ENCODE peak calls at places on chromosome 22, in nine cellular contexts. One of them, this sample, is unnamed.

GRCh38 chr22:19143967-19144400 is 467 bp downstream of the ESS2 start:
- DNase-seq in psoas muscle: no peak
- DNase-seq in Caco-2: no peak
- DNase-seq in fibroblast of mammary gland: no peak
- DNase-seq in IMR-90: peak; percentile 18
- DNase-seq in uterus: no peak
- DNase-seq in B cell: peak; percentile 42
- DNase-seq in lower lobe of right lung: no peak
- DNase-seq in stomach: no peak
- DNase-seq in this sample: peak; percentile 20

GRCh38 chr22:21690401-21690801 is 24.6 kb downstream of the PPIL2 start:
- DNase-seq in Caco-2: no peak
- DNase-seq in psoas muscle: no peak
- DNase-seq in lower lobe of right lung: no peak
- DNase-seq in IMR-90: no peak
- DNase-seq in stomach: no peak
- DNase-seq in fibroblast of mammary gland: no peak
- DNase-seq in uterus: no peak
- DNase-seq in B cell: no peak
- DNase-seq in this sample: no peak

GRCh38 chr22:20000246-20001081 is 16.2 kb downstream of the ARVCF start:
- DNase-seq in IMR-90: no peak
- DNase-seq in uterus: no peak
- DNase-seq in psoas muscle: peak; percentile 30
- DNase-seq in stomach: no peak
- DNase-seq in Caco-2: no peak
- DNase-seq in fibroblast of mammary gland: no peak
- DNase-seq in lower lobe of right lung: no peak
- DNase-seq in B cell: no peak
- DNase-seq in this sample: no peak

GRCh38 chr22:22721681-22722309 is 77.4 kb downstream of the GGTLC2 start:
- DNase-seq in stomach: no peak
- DNase-seq in lower lobe of right lung: peak; percentile 73
- DNase-seq in Caco-2: no peak
- DNase-seq in IMR-90: peak; percentile 83
- DNase-seq in B cell: no peak
- DNase-seq in psoas muscle: no peak
- DNase-seq in fibroblast of mammary gland: peak; percentile 96
- DNase-seq in uterus: no peak
- DNase-seq in this sample: peak; percentile 80

GRCh38 chr22:39712938-39713525 is 142.5 kb downstream of the CACNA1I start:
- DNase-seq in IMR-90: no peak
- DNase-seq in B cell: no peak
- DNase-seq in stomach: no peak
- DNase-seq in fibroblast of mammary gland: no peak
- DNase-seq in uterus: no peak
- DNase-seq in psoas muscle: no peak
- DNase-seq in lower lobe of right lung: peak; percentile 28
- DNase-seq in Caco-2: no peak
- DNase-seq in this sample: no peak

GRCh38 chr22:19723990-19724827 is 870 bp downstream of the GP1BB start:
- DNase-seq in fibroblast of mammary gland: peak; percentile 25
- DNase-seq in IMR-90: peak; percentile 18
- DNase-seq in stomach: no peak
- DNase-seq in lower lobe of right lung: no peak
- DNase-seq in psoas muscle: no peak
- DNase-seq in B cell: no peak
- DNase-seq in Caco-2: no peak
- DNase-seq in uterus: no peak
- DNase-seq in this sample: peak; percentile 42

GRCh38 chr22:23269441-23270211 is 89.3 kb downstream of the BCR start:
- DNase-seq in stomach: no peak
- DNase-seq in B cell: peak; percentile 74
- DNase-seq in fibroblast of mammary gland: no peak
- DNase-seq in IMR-90: no peak
- DNase-seq in uterus: no peak
- DNase-seq in psoas muscle: no peak
- DNase-seq in Caco-2: no peak
- DNase-seq in lower lobe of right lung: no peak
- DNase-seq in this sample: no peak

GRCh38 chr22:23124611-23125511 is 16.9 kb downstream of the RSPH14 start:
- DNase-seq in IMR-90: no peak
- DNase-seq in psoas muscle: peak; percentile 45
- DNase-seq in uterus: no peak
- DNase-seq in stomach: peak; percentile 62
- DNase-seq in lower lobe of right lung: no peak
- DNase-seq in Caco-2: no peak
- DNase-seq in fibroblast of mammary gland: no peak
- DNase-seq in B cell: no peak
- DNase-seq in this sample: no peak

GRCh38 chr22:39545310-39546063 is 12.9 kb upstream of the RPS19BP1 start:
- DNase-seq in fibroblast of mammary gland: peak; percentile 31
- DNase-seq in psoas muscle: peak; percentile 69
- DNase-seq in IMR-90: no peak
- DNase-seq in lower lobe of right lung: no peak
- DNase-seq in B cell: peak; percentile 68
- DNase-seq in stomach: no peak
- DNase-seq in Caco-2: no peak
- DNase-seq in uterus: no peak
- DNase-seq in this sample: no peak

GRCh38 chr22:36579441-36579840 is 50.5 kb upstream of the EIF3D start:
- DNase-seq in B cell: no peak
- DNase-seq in fibroblast of mammary gland: no peak
- DNase-seq in lower lobe of right lung: peak; percentile 11
- DNase-seq in Caco-2: no peak
- DNase-seq in psoas muscle: no peak
- DNase-seq in uterus: no peak
- DNase-seq in IMR-90: no peak
- DNase-seq in stomach: no peak
- DNase-seq in this sample: no peak

GRCh38 chr22:18024956-18025720 is 777 bp upstream of the MICAL3 start:
- DNase-seq in fibroblast of mammary gland: no peak
- DNase-seq in stomach: no peak
- DNase-seq in IMR-90: no peak
- DNase-seq in B cell: no peak
- DNase-seq in Caco-2: no peak
- DNase-seq in lower lobe of right lung: no peak
- DNase-seq in psoas muscle: no peak
- DNase-seq in uterus: no peak
- DNase-seq in this sample: no peak

GRCh38 chr22:31947296-31947695 is 3.0 kb downstream of the YWHAH start:
- DNase-seq in fibroblast of mammary gland: peak; percentile 47
- DNase-seq in psoas muscle: no peak
- DNase-seq in B cell: peak; percentile 66
- DNase-seq in Caco-2: no peak
- DNase-seq in IMR-90: no peak
- DNase-seq in stomach: no peak
- DNase-seq in uterus: no peak
- DNase-seq in lower lobe of right lung: no peak
- DNase-seq in this sample: peak; percentile 62

GRCh38 chr22:44068422-44069191 is 44.5 kb downstream of the PARVB start:
- DNase-seq in stomach: no peak
- DNase-seq in Caco-2: no peak
- DNase-seq in lower lobe of right lung: peak; percentile 75
- DNase-seq in fibroblast of mammary gland: no peak
- DNase-seq in psoas muscle: no peak
- DNase-seq in uterus: no peak
- DNase-seq in B cell: peak; percentile 89
- DNase-seq in IMR-90: no peak
- DNase-seq in this sample: no peak

GRCh38 chr22:30695871-30696655 is 1.4 kb downstream of the OSBP2 start:
- DNase-seq in Caco-2: no peak
- DNase-seq in lower lobe of right lung: no peak
- DNase-seq in uterus: no peak
- DNase-seq in B cell: no peak
- DNase-seq in IMR-90: no peak
- DNase-seq in psoas muscle: no peak
- DNase-seq in fibroblast of mammary gland: no peak
- DNase-seq in stomach: no peak
- DNase-seq in this sample: no peak

GRCh38 chr22:30694171-30694637 is 470 bp upstream of the OSBP2 start:
- DNase-seq in stomach: peak; percentile 76
- DNase-seq in lower lobe of right lung: peak; percentile 79
- DNase-seq in psoas muscle: peak; percentile 76
- DNase-seq in uterus: peak; percentile 39
- DNase-seq in IMR-90: peak; percentile 35
- DNase-seq in B cell: peak; percentile 65
- DNase-seq in Caco-2: peak; percentile 59
- DNase-seq in fibroblast of mammary gland: peak; percentile 28
- DNase-seq in this sample: no peak

GRCh38 chr22:30695351-30695762 is 683 bp downstream of the OSBP2 start:
- DNase-seq in stomach: no peak
- DNase-seq in B cell: no peak
- DNase-seq in IMR-90: no peak
- DNase-seq in lower lobe of right lung: no peak
- DNase-seq in uterus: peak; percentile 17
- DNase-seq in Caco-2: no peak
- DNase-seq in fibroblast of mammary gland: no peak
- DNase-seq in psoas muscle: no peak
- DNase-seq in this sample: no peak

GRCh38 chr22:30697975-30698374 is 3.3 kb downstream of the OSBP2 start:
- DNase-seq in IMR-90: no peak
- DNase-seq in Caco-2: no peak
- DNase-seq in lower lobe of right lung: no peak
- DNase-seq in stomach: no peak
- DNase-seq in B cell: no peak
- DNase-seq in uterus: no peak
- DNase-seq in fibroblast of mammary gland: no peak
- DNase-seq in psoas muscle: no peak
- DNase-seq in this sample: no peak

DNA sequence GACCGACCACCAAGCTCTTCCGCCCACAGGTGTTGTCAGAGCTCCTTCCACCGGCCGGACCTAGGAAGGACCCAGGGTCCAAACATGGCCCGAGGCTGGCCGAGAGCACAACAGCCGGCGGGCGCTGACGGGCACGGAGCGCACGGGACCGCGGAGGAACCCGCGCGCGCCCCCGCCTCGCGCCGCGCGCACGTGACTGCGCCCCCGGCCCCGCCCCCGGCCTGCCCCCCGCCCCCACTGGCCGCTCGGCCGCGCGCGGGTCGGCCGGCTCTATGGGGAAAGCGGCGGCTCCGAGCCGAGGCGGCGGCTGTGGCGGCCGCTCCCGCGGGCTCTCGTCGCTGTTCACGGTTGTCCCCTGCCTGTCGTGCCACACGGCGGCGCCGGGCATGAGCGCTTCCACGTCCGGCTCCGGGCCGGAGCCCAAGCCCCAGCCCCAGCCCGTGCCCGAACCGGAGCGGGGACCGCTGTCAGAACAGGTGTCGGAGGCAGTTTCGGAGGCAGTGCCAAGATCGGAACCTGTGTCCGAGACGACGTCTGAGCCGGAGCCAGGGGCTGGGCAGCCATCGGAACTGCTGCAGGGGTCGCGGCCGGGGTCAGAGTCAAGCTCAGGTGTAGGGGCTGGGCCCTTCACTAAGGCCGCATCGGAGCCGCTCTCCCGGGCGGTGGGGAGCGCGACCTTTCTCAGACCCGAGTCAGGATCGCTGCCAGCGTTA is at the start of gene OSBP2:
- DNase-seq in lower lobe of right lung: peak; percentile 65
- DNase-seq in B cell: peak; percentile 50
- DNase-seq in uterus: peak; percentile 30
- DNase-seq in stomach: peak; percentile 57
- DNase-seq in psoas muscle: peak; percentile 64
- DNase-seq in fibroblast of mammary gland: no peak
- DNase-seq in Caco-2: no peak
- DNase-seq in IMR-90: no peak
- DNase-seq in this sample: no peak
- TF ChIP-seq CTCF in lower lobe of right lung: no peak
- TF ChIP-seq CTCF in B cell: no peak
- TF ChIP-seq CTCF in uterus: no peak
- TF ChIP-seq CTCF in stomach: no peak
- TF ChIP-seq CTCF in psoas muscle: peak; percentile 13
- TF ChIP-seq CTCF in fibroblast of mammary gland: no peak
- TF ChIP-seq CTCF in Caco-2: no peak
- TF ChIP-seq CTCF in IMR-90: no peak
- TF ChIP-seq CTCF in this sample: no peak

GRCh38 chr22:25057013-25057881 is 104.7 kb downstream of the KIAA1671 start:
- DNase-seq in IMR-90: no peak
- DNase-seq in lower lobe of right lung: peak; percentile 73
- DNase-seq in fibroblast of mammary gland: peak; percentile 23
- DNase-seq in stomach: peak; percentile 78
- DNase-seq in Caco-2: peak; percentile 76
- DNase-seq in psoas muscle: peak; percentile 84
- DNase-seq in B cell: peak; percentile 38
- DNase-seq in uterus: peak; percentile 28
- DNase-seq in this sample: peak; percentile 58
- TF ChIP-seq CTCF in IMR-90: peak; percentile 58
- TF ChIP-seq CTCF in lower lobe of right lung: peak; percentile 89
- TF ChIP-seq CTCF in fibroblast of mammary gland: peak; percentile 81
- TF ChIP-seq CTCF in stomach: peak; percentile 80
- TF ChIP-seq CTCF in Caco-2: peak; percentile 86
- TF ChIP-seq CTCF in psoas muscle: peak; percentile 82
- TF ChIP-seq CTCF in B cell: peak; percentile 52
- TF ChIP-seq CTCF in uterus: peak; percentile 83
- TF ChIP-seq CTCF in this sample: peak; percentile 94

DNA sequence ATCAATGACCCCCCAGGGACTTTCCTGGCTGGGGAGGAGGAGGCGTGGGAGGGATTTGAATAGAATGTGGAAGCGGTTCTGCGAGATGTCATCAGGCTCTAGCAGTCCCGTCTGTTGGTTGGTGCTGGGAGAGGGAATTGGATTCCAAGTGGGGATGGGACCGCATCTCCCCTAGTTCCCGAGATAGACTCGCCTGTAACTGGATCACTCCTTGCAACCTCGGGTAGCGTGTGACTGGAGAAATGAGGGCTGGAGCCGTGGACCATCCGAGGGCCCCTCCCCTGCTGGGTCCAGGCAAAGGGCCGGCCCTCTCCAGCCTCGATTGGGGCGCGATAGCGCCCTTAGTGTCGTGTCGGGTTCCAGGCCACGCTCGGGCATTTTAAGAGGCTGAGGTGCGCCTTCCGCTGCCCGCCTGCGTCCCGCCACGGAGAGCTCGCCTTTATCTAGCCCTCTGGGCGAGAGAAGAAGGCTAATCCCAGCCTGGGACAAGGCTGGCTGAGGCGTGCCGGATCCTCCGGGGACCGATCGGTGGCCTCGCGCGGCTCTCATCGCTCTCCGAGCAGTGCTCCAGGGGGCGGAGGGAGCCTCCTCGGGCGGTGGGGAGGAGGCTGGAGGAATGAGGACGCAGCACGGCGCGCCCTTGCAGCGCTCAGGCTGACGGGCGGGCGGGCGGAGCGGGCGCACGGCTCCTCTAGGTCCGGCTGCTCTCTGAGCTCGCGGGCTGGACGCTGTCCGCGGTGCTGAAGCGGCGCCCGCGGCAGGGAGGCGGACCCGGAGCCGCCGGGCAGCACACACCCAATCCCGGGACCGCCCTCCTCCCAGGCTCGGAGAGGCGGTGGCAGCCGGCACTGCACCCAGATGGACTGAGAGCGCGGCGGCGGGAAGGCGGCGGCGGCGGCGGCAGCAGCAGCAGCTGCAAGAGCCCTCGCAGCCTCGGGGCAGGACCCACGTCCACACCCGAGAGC is 107.8 kb downstream of the OSBP2 start:
- DNase-seq in Caco-2: peak; percentile 87
- DNase-seq in B cell: peak; percentile 53
- DNase-seq in IMR-90: peak; percentile 90
- DNase-seq in uterus: peak; percentile 79
- DNase-seq in stomach: peak; percentile 90
- DNase-seq in psoas muscle: peak; percentile 90
- DNase-seq in fibroblast of mammary gland: peak; percentile 82
- DNase-seq in lower lobe of right lung: peak; percentile 89
- DNase-seq in this sample: peak; percentile 94
- TF ChIP-seq CTCF in Caco-2: no peak
- TF ChIP-seq CTCF in B cell: no peak
- TF ChIP-seq CTCF in IMR-90: peak; percentile 35
- TF ChIP-seq CTCF in uterus: peak; percentile 62
- TF ChIP-seq CTCF in stomach: peak; percentile 38
- TF ChIP-seq CTCF in psoas muscle: peak; percentile 47
- TF ChIP-seq CTCF in fibroblast of mammary gland: no peak
- TF ChIP-seq CTCF in lower lobe of right lung: peak; percentile 57
- TF ChIP-seq CTCF in this sample: no peak

GRCh38 chr22:50186181-50186731 is 543 bp downstream of the TRABD start:
- DNase-seq in psoas muscle: peak; percentile 59
- DNase-seq in fibroblast of mammary gland: no peak
- DNase-seq in IMR-90: no peak
- DNase-seq in stomach: no peak
- DNase-seq in uterus: peak; percentile 40
- DNase-seq in Caco-2: no peak
- DNase-seq in B cell: peak; percentile 52
- DNase-seq in lower lobe of right lung: no peak
- DNase-seq in this sample: no peak
- TF ChIP-seq CTCF in psoas muscle: no peak
- TF ChIP-seq CTCF in fibroblast of mammary gland: no peak
- TF ChIP-seq CTCF in IMR-90: no peak
- TF ChIP-seq CTCF in stomach: no peak
- TF ChIP-seq CTCF in uterus: no peak
- TF ChIP-seq CTCF in Caco-2: no peak
- TF ChIP-seq CTCF in B cell: no peak
- TF ChIP-seq CTCF in lower lobe of right lung: no peak
- TF ChIP-seq CTCF in this sample: no peak